ENCODE peak calls at places on chromosomes 7 and 10, in eight cellular contexts. J is GM12865, K is AG04450, P is thoracic aorta, A is fibroblast of lung, S is AG10803, Z is suprapubic skin, L is endodermal cell. O is an unnamed sample.

GRCh38 chr10:62858364-62858763 is 42.2 kb upstream of the EGR2 start:
- DNase-seq in K (no peak), S (peak; percentile 37), P (no peak), J (no peak), L (peak; percentile 63), Z (no peak), A (peak; percentile 66), O (no peak)

GRCh38 chr7:84529480-84530205 is 335.1 kb upstream of the SEMA3A start:
- DNase-seq in A (peak; percentile 58), L (no peak), K (no peak), J (no peak), S (peak; percentile 93), Z (no peak), P (no peak), O (peak; percentile 35)

GRCh38 chr7:100933735-100934134 is 15.6 kb upstream of the MUC3A start:
- DNase-seq in Z (no peak), K (no peak), J (no peak), P (no peak), L (peak; percentile 66), A (no peak), S (no peak), O (no peak)

GRCh38 chr7:151954866-151955820 is 1.1 kb upstream of the GALNTL5 start:
- DNase-seq in L (peak; percentile 63), A (peak; percentile 41), Z (peak; percentile 86), S (peak; percentile 15), K (no peak), J (peak; percentile 9), P (no peak), O (no peak)

GRCh38 chr7:148763622-148764021 is 64.9 kb downstream of the CUL1 start:
- DNase-seq in K (peak; percentile 15), A (peak; percentile 56), S (peak; percentile 2), P (no peak), Z (no peak), J (no peak), L (no peak), O (no peak)

GRCh38 chr10:113222207-113222606 is 272.2 kb downstream of the TCF7L2 start:
- DNase-seq in S (peak; percentile 59), Z (no peak), J (no peak), P (no peak), K (no peak), A (no peak), L (peak; percentile 58), O (no peak)

GRCh38 chr7:133268355-133268754 is 15.5 kb downstream of the EXOC4 start:
- DNase-seq in K (no peak), J (no peak), P (no peak), L (no peak), A (no peak), S (no peak), Z (no peak), O (no peak)

GRCh38 chr10:122421747-122422146 is 32.7 kb upstream of the ARMS2 start:
- DNase-seq in S (peak; percentile 24), A (no peak), K (no peak), Z (no peak), P (no peak), L (no peak), J (no peak), O (no peak)

GRCh38 chr7:22667562-22668239 is 59.3 kb upstream of the IL6 start:
- DNase-seq in S (peak; percentile 41), K (peak; percentile 57), A (peak; percentile 77), L (peak; percentile 86), J (no peak), P (no peak), Z (no peak), O (peak; percentile 74)

GRCh38 chr10:76397210-76397881 is 965.9 kb downstream of the LRMDA start:
- DNase-seq in L (no peak), K (no peak), A (peak; percentile 42), P (peak; percentile 60), S (peak; percentile 47), J (no peak), Z (no peak), O (no peak)

GRCh38 chr10:86079088-86079487 is 287.5 kb downstream of the GRID1 start:
- DNase-seq in Z (no peak), L (peak; percentile 88), P (no peak), S (no peak), J (no peak), K (no peak), A (no peak), O (peak; percentile 10)

DNA sequence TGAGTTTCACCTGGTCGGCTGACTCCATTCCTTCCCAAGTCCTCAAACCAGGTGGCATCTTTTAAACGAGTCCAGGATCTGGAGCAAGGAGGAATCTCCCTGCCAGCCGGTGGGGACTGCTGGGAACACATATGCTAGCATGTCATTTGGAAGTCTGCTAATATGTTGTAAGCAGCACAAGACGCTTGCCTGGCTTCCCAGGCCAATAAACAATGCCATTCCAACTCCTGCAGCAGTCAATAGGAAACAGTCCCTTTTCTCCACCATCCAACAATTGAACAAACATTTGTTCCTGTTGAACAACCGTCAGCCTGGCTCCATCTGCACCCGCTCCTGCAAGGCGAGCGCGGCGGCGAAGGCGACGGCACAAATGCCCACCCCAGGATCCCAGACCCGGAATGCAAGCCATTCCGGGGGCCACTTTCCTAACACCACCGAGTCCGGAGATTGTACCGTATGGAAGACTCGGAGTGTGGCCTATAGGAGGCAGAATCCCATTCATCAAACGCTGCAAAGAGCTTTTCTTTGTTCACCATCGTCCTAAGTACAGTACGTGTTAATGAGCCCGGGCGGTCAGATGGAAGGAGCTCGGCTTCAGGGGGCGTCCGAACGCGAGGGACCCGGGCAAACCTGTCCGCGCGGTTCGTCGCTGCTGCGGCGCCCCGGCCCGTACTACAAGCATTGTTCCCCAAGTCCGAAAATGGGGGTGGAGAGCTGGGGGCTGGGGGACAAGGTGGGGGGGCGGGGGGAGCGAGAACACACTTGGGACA is 1.6 kb downstream of the FAM53B start:
- DNase-seq in Z (no peak), L (peak; percentile 76), P (no peak), S (peak; percentile 33), J (peak; percentile 50), A (peak; percentile 33), K (no peak), O (peak; percentile 9)
- TF ChIP-seq CTCF in Z (no peak), L (peak; percentile 55), P (no peak), S (peak; percentile 45), J (no peak), A (no peak), K (peak; percentile 32), O (no peak)

GRCh38 chr10:49324711-49325110 is 25.7 kb downstream of the C10orf71 start:
- DNase-seq in A (no peak), S (no peak), Z (no peak), L (peak; percentile 62), P (no peak), K (no peak), J (no peak), O (no peak)
- TF ChIP-seq CTCF in A (no peak), S (no peak), Z (no peak), L (peak; percentile 61), P (no peak), K (peak; percentile 23), J (no peak), O (no peak)

GRCh38 chr7:26853788-26854393 is 10.5 kb downstream of the SKAP2 start:
- DNase-seq in K (no peak), L (no peak), A (peak; percentile 87), J (peak; percentile 16), Z (no peak), P (no peak), S (peak; percentile 69), O (no peak)
- TF ChIP-seq CTCF in K (peak; percentile 69), L (peak; percentile 55), A (peak; percentile 54), J (peak; percentile 17), Z (peak; percentile 52), P (peak; percentile 63), S (peak; percentile 76), O (peak; percentile 69)

DNA sequence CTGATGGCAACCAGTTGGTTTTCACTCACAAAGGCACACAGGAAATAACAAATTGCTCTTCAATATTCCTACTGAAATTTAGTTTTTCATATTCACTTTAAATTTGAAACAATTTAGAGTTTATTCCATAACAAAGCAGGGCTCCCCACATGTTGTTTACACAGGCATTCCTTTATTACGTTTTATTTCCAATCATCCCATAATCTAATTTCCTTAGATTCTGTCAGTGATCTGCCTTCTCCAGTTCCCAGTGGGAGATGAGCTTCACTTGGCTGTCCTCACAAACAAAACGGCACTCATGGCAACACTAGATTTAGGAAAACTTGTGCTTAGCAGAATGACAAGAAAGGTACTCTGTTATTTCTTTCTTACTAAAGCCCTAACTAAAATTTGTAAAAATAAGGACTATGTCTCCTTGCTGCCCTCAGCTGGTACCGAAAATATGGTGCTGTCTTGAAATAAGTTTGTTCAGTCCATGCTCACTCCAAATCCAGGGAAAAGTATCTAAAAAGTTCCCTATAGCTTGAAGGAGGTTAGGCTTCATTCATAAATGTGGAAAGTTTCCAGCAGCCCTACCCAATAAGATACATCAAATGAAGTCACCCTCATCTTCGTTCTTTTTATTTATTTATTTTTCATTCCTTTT is 23.0 kb downstream of the PHYH start:
- DNase-seq in P (no peak), S (peak; percentile 12), L (no peak), A (peak; percentile 63), Z (no peak), J (no peak), K (no peak), O (no peak)
- TF ChIP-seq CTCF in P (no peak), S (peak; percentile 23), L (peak; percentile 27), A (peak; percentile 49), Z (no peak), J (no peak), K (peak; percentile 31), O (no peak)

DNA sequence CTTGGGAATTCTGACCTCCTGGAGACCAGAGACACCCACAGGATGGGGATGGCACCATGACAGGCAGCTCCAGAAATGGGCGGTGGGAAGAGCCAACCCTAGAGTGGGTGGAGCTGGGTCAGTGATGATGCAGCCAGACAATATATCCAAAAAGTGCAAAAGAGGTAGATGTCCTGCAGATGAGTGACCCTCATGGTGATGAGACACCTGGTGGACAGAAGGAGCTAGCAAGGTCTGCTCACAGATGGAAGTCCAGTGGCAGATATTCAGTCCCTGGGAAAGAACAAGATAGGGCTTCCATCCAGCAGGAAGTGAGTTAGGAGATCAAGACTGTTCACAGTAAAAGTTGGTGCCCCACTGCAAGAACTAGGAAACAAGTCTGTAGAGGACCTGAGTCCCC is 19.2 kb upstream of the GRB10 start:
- DNase-seq in Z (no peak), S (no peak), K (no peak), P (no peak), J (no peak), A (no peak), L (no peak), O (no peak)
- TF ChIP-seq CTCF in Z (no peak), S (no peak), K (no peak), P (no peak), J (no peak), A (no peak), L (peak; percentile 60), O (no peak)

GRCh38 chr7:142319970-142320369 is 62.1 kb upstream of the PRSS58 start:
- DNase-seq in J (no peak), L (peak; percentile 84), P (no peak), A (no peak), K (no peak), S (no peak), Z (no peak), O (peak; percentile 40)

GRCh38 chr7:142327555-142327954 is 69.7 kb upstream of the PRSS58 start:
- DNase-seq in K (no peak), L (no peak), P (no peak), J (no peak), Z (no peak), A (no peak), S (no peak), O (no peak)

GRCh38 chr7:142321391-142321790 is 63.5 kb upstream of the PRSS58 start:
- DNase-seq in S (no peak), A (no peak), L (no peak), Z (no peak), J (no peak), K (no peak), P (no peak), O (no peak)

GRCh38 chr7:142320883-142321282 is 63.0 kb upstream of the PRSS58 start:
- DNase-seq in A (no peak), S (no peak), K (no peak), P (no peak), L (no peak), Z (no peak), J (no peak), O (no peak)

GRCh38 chr7:142323706-142324105 is 65.8 kb upstream of the PRSS58 start:
- DNase-seq in P (no peak), J (peak; percentile 10), A (no peak), Z (no peak), L (peak; percentile 96), S (no peak), K (no peak), O (peak; percentile 67)
- TF ChIP-seq CTCF in P (peak; percentile 12), J (peak; percentile 41), A (no peak), Z (no peak), L (peak; percentile 87), S (no peak), K (peak; percentile 12), O (peak; percentile 42)